ENCODE peak calls at places on chromosomes 3 and 15, in four cellular contexts. E is K562, S is HCT116, P is HepG2. Q is an unnamed sample.

GRCh38 chr3:81744366-81744765 is 17.1 kb downstream of the GBE1 start:
- DNase-seq in E (no peak), S (peak; percentile 71), P (peak; percentile 37), Q (no peak)

GRCh38 chr3:53109190-53109589 is 21.0 kb downstream of the RFT1 start:
- DNase-seq in E (no peak), S (no peak), P (no peak), Q (no peak)

GRCh38 chr3:3705090-3705775 is 94.0 kb upstream of the LRRN1 start:
- DNase-seq in E (no peak), S (no peak), P (no peak), Q (no peak)

GRCh38 chr3:57464801-57465200 is 79.3 kb downstream of the DNAH12 start:
- DNase-seq in E (no peak), S (peak; percentile 29), P (peak; percentile 14), Q (no peak)

GRCh38 chr15:68484696-68485400 is 52.9 kb upstream of the ITGA11 start:
- DNase-seq in E (no peak), S (no peak), P (no peak), Q (no peak)

GRCh38 chr3:47355010-47355409 is 25.8 kb upstream of the PTPN23 start:
- DNase-seq in E (no peak), S (no peak), P (no peak), Q (no peak)

GRCh38 chr15:78396976-78397375 is 41.0 kb upstream of the IREB2 start:
- DNase-seq in E (peak; percentile 62), S (no peak), P (peak; percentile 70), Q (no peak)

GRCh38 chr15:86336051-86336788 is 256.5 kb downstream of the AGBL1 start:
- DNase-seq in E (no peak), S (no peak), P (no peak), Q (no peak)

GRCh38 chr15:49620658-49621326 is at the start of the genes DTWD1 and FAM227B:
- DNase-seq in E (peak; percentile 89), S (peak; percentile 93), P (peak; percentile 90), Q (peak; percentile 92)

GRCh38 chr3:196641278-196642058 is 2.0 kb downstream of the NRROS start:
- DNase-seq in E (no peak), S (no peak), P (no peak), Q (no peak)

GRCh38 chr15:84057714-84058331 is 177.8 kb upstream of the GOLGA6L4 start:
- DNase-seq in E (no peak), S (no peak), P (no peak), Q (no peak)

GRCh38 chr15:22253676-22254408 is 173.5 kb downstream of the OR4M2 start:
- DNase-seq in E (no peak), S (no peak), P (no peak), Q (no peak)

GRCh38 chr3:195070321-195070720 is 200.6 kb downstream of the XXYLT1 start:
- DNase-seq in E (no peak), S (no peak), P (no peak), Q (no peak)

DNA sequence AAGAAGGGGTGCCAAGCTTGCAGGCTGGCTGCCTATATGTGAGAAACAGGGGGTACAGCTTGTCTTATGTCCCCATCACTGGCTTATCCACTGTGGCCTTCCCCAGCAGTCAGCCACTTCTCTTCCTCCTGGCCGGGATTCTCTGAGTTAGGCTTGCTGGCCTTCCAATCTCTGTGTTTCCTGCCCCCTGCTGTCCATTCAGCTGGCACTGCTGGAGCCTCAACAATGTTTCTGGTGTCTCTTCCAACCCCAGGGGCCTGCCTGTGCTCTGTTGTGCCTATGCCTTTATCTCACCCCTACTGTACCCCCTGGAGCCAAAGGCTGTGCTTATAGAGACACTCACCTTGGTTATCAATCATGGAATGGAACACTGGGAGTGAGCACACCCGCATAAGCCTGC is 36.5 kb downstream of the ANAPC13 start:
- DNase-seq in E (no peak), S (no peak), P (peak; percentile 56), Q (peak; percentile 29)
- TF ChIP-seq CTCF in E (peak; percentile 17), S (peak; percentile 60), P (peak; percentile 72), Q (peak; percentile 51)

GRCh38 chr15:25739687-25740121 is 123.4 kb downstream of the ATP10A start:
- DNase-seq in E (no peak), S (no peak), P (no peak), Q (peak; percentile 72)
- TF ChIP-seq SIN3A in E (no peak), S (no peak), P (no peak), Q (no peak)

DNA sequence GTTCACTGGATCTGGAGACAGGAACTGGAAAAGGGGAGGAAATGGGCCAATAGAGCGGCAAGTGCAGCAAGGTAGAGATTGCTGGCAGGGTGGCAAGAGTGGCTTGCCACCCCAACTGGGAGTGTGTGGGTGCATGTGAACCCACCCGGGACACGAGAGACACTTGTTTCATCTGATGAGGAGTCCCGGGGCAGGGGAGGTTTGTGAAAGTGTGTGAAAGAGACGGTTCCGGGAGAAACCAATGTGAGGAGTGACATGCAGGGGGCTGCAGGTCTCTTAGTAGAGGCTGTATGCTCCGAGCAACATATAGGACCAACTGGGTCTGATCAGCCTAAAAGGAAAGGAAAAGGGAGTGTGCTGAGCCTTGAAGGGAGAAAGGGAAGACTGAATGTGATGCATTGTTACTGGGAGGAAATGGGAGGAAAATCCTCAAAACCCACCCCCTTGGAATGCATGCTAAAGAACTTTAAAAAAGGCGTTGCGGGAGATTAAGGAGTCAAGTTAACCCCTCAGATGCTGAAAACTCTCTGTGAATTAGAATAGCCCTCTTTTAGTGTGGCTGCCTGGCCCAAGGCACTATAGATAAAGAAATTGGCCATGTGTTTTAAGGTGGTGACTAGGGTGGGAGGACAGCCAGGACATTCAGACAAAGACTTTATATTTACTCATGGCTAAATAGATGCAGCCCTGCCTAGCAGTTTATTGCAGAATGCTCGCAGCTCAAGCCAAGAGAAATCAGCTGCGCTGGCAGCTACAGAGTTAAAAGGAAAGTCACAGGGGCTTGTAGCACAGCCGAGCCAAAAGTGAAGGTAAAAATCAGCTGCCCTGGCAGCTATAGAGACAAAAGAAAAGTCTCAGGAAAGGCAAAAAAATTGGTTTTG is 9.1 kb upstream of the SLC9C1 start:
- DNase-seq in E (no peak), S (no peak), P (no peak), Q (no peak)
- TF ChIP-seq ELF1 in E (no peak), S (no peak), P (no peak), Q (no peak)

DNA sequence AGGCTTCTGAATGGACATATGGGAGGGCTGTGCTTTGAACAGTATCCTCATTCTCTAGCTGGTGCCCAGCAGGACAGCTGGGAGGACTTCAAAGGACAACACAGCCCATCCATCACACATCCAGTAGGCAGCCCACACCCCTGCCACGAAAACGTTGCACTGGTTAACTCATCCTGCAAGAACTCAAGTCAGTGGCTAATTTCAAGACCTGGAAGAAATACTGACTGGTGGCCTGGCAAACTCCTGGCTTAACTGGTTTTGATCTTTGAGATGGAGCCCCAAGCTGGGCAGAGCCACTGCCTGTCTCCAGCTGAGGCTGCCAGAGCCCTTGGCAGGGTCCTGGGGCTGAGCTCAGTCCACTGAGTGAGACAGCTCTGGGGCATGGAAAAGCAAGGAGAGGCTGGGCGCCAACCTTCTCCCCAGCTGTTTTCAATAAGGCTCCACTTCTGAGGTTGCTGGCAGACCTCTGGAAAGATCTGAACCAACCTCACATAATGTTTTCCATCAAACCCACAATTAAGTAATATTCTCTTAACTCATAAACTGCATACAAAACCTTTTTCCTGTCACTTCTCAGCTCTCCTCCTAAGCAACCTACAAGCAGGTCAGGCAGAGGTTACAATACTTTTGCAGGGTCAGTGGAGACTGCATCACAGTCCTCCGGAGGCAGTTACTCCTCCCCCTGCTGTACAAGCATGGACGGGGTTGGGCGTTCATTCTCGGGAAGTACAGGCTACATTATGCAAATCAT is 110.3 kb downstream of the MYLK start:
- DNase-seq in E (no peak), S (no peak), P (no peak), Q (peak; percentile 58)
- TF ChIP-seq CTCF in E (no peak), S (no peak), P (no peak), Q (no peak)

DNA sequence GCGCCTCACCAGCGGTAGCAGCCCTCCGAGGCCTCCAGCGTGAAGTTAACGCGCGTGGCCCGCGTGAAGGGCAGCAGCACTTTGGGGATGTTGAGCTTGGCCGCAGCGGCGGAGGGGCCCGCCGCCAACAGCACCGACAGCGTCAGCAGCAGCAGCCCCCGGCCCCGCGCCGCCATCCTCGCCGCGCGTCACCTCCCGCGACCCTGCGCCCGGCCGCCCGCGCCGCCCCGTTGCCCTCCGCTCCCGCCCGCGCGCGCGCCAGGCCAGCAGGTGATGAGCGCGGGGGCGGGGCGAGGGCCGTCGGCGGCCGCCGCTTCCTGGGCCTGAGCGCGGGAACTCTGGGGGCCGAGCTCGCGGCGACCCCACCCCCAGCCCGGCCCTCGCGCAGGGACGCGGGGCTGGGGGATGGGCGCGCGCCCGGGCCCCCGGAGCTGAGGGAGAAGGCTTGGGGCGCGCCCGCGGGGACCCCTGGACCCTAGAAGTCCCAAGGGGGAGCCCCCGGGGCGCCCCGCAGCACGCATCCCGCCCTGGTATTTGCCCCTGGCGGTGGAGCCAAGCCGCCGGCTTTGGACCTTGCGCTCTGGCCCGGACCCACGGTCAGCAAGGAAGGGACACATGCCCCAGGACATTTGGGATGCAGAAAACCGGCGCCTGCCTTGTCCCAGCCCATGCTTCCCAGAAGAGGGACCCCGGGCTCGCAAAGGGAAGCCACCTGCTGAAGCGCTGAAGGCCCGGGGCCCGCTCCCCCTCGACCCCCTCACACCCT is at the start of gene NUP210:
- DNase-seq in E (peak; percentile 98), S (no peak), P (peak; percentile 50), Q (peak; percentile 95)
- TF ChIP-seq SIN3A in E (no peak), S (no peak), P (no peak), Q (no peak)